ENCODE peak calls at places on chromosomes 5 and 9, in six cellular contexts. One of them, this sample, is unnamed. For H3K27me3, the result is how much of the 10 kb centered on the place peaks cover.

GRCh38 chr9:136686534-136686793 is 793 bp downstream of the AGPAT2 start:
- DNase-seq in neuronal stem cell: no peak
- DNase-seq in IMR-90: no peak
- DNase-seq in mesendoderm: no peak
- DNase-seq in H1: no peak
- DNase-seq in trophoblast cell: no peak
- DNase-seq in this sample: no peak

GRCh38 chr5:25412116-25412661 is 767.4 kb upstream of the CDH10 start:
- DNase-seq in neuronal stem cell: no peak
- DNase-seq in IMR-90: no peak
- DNase-seq in mesendoderm: no peak
- DNase-seq in H1: no peak
- DNase-seq in trophoblast cell: no peak
- DNase-seq in this sample: no peak

GRCh38 chr5:128667148-128667547 is 129.1 kb upstream of the FBN2 start:
- DNase-seq in neuronal stem cell: no peak
- DNase-seq in IMR-90: no peak
- DNase-seq in mesendoderm: peak
- DNase-seq in H1: no peak
- DNase-seq in trophoblast cell: peak
- DNase-seq in this sample: no peak

GRCh38 chr9:91741529-91741928 is 208.5 kb downstream of the ROR2 start:
- DNase-seq in neuronal stem cell: no peak
- DNase-seq in IMR-90: peak
- DNase-seq in mesendoderm: no peak
- DNase-seq in H1: no peak
- DNase-seq in trophoblast cell: peak
- DNase-seq in this sample: no peak

GRCh38 chr9:72149231-72149975 is at the start of gene GDA:
- DNase-seq in neuronal stem cell: peak
- DNase-seq in IMR-90: no peak
- DNase-seq in mesendoderm: peak
- DNase-seq in H1: peak
- DNase-seq in trophoblast cell: peak
- DNase-seq in this sample: peak

GRCh38 chr5:37889612-37890317 is 49.9 kb upstream of the GDNF start:
- DNase-seq in neuronal stem cell: no peak
- DNase-seq in IMR-90: peak
- DNase-seq in mesendoderm: peak
- DNase-seq in H1: no peak
- DNase-seq in trophoblast cell: no peak
- DNase-seq in this sample: no peak

GRCh38 chr5:179297486-179298180 is 47.6 kb downstream of the ADAMTS2 start:
- DNase-seq in neuronal stem cell: no peak
- DNase-seq in IMR-90: no peak
- DNase-seq in mesendoderm: no peak
- DNase-seq in H1: no peak
- DNase-seq in trophoblast cell: no peak
- DNase-seq in this sample: no peak

GRCh38 chr5:84715087-84715486 is 330.4 kb upstream of the EDIL3 start:
- DNase-seq in neuronal stem cell: no peak
- DNase-seq in IMR-90: no peak
- DNase-seq in mesendoderm: no peak
- DNase-seq in H1: no peak
- DNase-seq in trophoblast cell: no peak
- DNase-seq in this sample: no peak

GRCh38 chr5:33726422-33727165 is 165.2 kb downstream of the ADAMTS12 start:
- DNase-seq in neuronal stem cell: no peak
- DNase-seq in IMR-90: peak
- DNase-seq in mesendoderm: no peak
- DNase-seq in H1: no peak
- DNase-seq in trophoblast cell: no peak
- DNase-seq in this sample: no peak

GRCh38 chr9:74284596-74284995 is 212.5 kb upstream of the RORB start:
- DNase-seq in neuronal stem cell: no peak
- DNase-seq in IMR-90: no peak
- DNase-seq in mesendoderm: no peak
- DNase-seq in H1: no peak
- DNase-seq in trophoblast cell: no peak
- DNase-seq in this sample: no peak

GRCh38 chr9:126149661-126150060 is 177.0 kb upstream of the MVB12B start:
- DNase-seq in neuronal stem cell: no peak
- DNase-seq in IMR-90: no peak
- DNase-seq in mesendoderm: peak
- DNase-seq in H1: no peak
- DNase-seq in trophoblast cell: no peak
- DNase-seq in this sample: peak

GRCh38 chr5:68652507-68652906 is 437.0 kb downstream of the PIK3R1 start:
- DNase-seq in neuronal stem cell: no peak
- DNase-seq in IMR-90: no peak
- DNase-seq in mesendoderm: no peak
- DNase-seq in H1: no peak
- DNase-seq in trophoblast cell: peak
- DNase-seq in this sample: no peak

GRCh38 chr5:112933105-112933504 is 11.1 kb upstream of the REEP5 start:
- DNase-seq in neuronal stem cell: no peak
- DNase-seq in IMR-90: no peak
- DNase-seq in mesendoderm: no peak
- DNase-seq in H1: no peak
- DNase-seq in trophoblast cell: no peak
- DNase-seq in this sample: no peak

GRCh38 chr5:168039485-168040005 is 251.9 kb upstream of the WWC1 start:
- DNase-seq in neuronal stem cell: no peak
- DNase-seq in IMR-90: no peak
- DNase-seq in mesendoderm: no peak
- DNase-seq in H1: no peak
- DNase-seq in trophoblast cell: no peak
- DNase-seq in this sample: no peak

GRCh38 chr5:57724836-57725235 is 242.2 kb upstream of the ACTBL2 start:
- DNase-seq in neuronal stem cell: no peak
- DNase-seq in IMR-90: peak
- DNase-seq in mesendoderm: peak
- DNase-seq in H1: no peak
- DNase-seq in trophoblast cell: no peak
- DNase-seq in this sample: no peak

GRCh38 chr9:97847474-97848236 is 5.4 kb upstream of the FOXE1 start:
- DNase-seq in neuronal stem cell: no peak
- DNase-seq in IMR-90: no peak
- DNase-seq in mesendoderm: no peak
- DNase-seq in H1: no peak
- DNase-seq in trophoblast cell: no peak
- DNase-seq in this sample: no peak

GRCh38 chr5:156920042-156920860 is 42.8 kb downstream of the TIMD4 start:
- DNase-seq in neuronal stem cell: no peak
- DNase-seq in IMR-90: no peak
- DNase-seq in mesendoderm: no peak
- DNase-seq in H1: no peak
- DNase-seq in trophoblast cell: peak
- DNase-seq in this sample: no peak

GRCh38 chr9:87850405-87850804 is 32.3 kb upstream of the SPATA31E1 start:
- DNase-seq in neuronal stem cell: no peak
- DNase-seq in IMR-90: peak
- DNase-seq in mesendoderm: no peak
- DNase-seq in H1: no peak
- DNase-seq in trophoblast cell: peak
- DNase-seq in this sample: no peak

GRCh38 chr9:127279717-127280285 is 15.2 kb downstream of the GARNL3 start:
- DNase-seq in neuronal stem cell: no peak
- DNase-seq in IMR-90: no peak
- DNase-seq in mesendoderm: no peak
- DNase-seq in H1: no peak
- DNase-seq in trophoblast cell: no peak
- DNase-seq in this sample: no peak

GRCh38 chr5:926416-927171 is 33.9 kb downstream of the TRIP13 start:
- DNase-seq in neuronal stem cell: peak
- DNase-seq in IMR-90: no peak
- DNase-seq in mesendoderm: peak
- DNase-seq in H1: no peak
- DNase-seq in trophoblast cell: peak
- DNase-seq in this sample: peak

GRCh38 chr9:120152295-120152694 is 427.7 kb downstream of the CDK5RAP2 start:
- DNase-seq in neuronal stem cell: peak
- DNase-seq in IMR-90: no peak
- DNase-seq in mesendoderm: peak
- DNase-seq in H1: peak
- DNase-seq in trophoblast cell: no peak
- DNase-seq in this sample: peak

GRCh38 chr9:27673626-27674025 is 100.3 kb upstream of the C9orf72 start:
- DNase-seq in neuronal stem cell: no peak
- DNase-seq in IMR-90: no peak
- DNase-seq in mesendoderm: no peak
- DNase-seq in H1: no peak
- DNase-seq in trophoblast cell: peak
- DNase-seq in this sample: no peak

GRCh38 chr5:40798012-40798855 is at the start of gene PRKAA1:
- DNase-seq in neuronal stem cell: peak
- DNase-seq in IMR-90: peak
- DNase-seq in mesendoderm: peak
- DNase-seq in H1: peak
- DNase-seq in trophoblast cell: peak
- DNase-seq in this sample: peak

GRCh38 chr9:21965401-21965951 is 28.7 kb downstream of the CDKN2A start:
- DNase-seq in neuronal stem cell: peak
- DNase-seq in IMR-90: peak
- DNase-seq in mesendoderm: peak
- DNase-seq in H1: no peak
- DNase-seq in trophoblast cell: peak
- DNase-seq in this sample: peak
- H3K27me3 ChIP-seq in neuronal stem cell: under half
- H3K27me3 ChIP-seq in IMR-90: under half
- H3K27me3 ChIP-seq in mesendoderm: half or more
- H3K27me3 ChIP-seq in H1: half or more
- H3K27me3 ChIP-seq in trophoblast cell: under half
- H3K27me3 ChIP-seq in this sample: half or more

GRCh38 chr5:150301901-150302300 is 804 bp downstream of the ARSI start:
- DNase-seq in neuronal stem cell: no peak
- DNase-seq in IMR-90: no peak
- DNase-seq in mesendoderm: peak
- DNase-seq in H1: no peak
- DNase-seq in trophoblast cell: no peak
- DNase-seq in this sample: no peak

GRCh38 chr5:150301170-150301505 is 1.6 kb downstream of the ARSI start:
- DNase-seq in neuronal stem cell: no peak
- DNase-seq in IMR-90: peak
- DNase-seq in mesendoderm: no peak
- DNase-seq in H1: no peak
- DNase-seq in trophoblast cell: no peak
- DNase-seq in this sample: no peak

GRCh38 chr5:150303070-150303595 is 428 bp upstream of the ARSI start:
- DNase-seq in neuronal stem cell: no peak
- DNase-seq in IMR-90: peak
- DNase-seq in mesendoderm: peak
- DNase-seq in H1: no peak
- DNase-seq in trophoblast cell: no peak
- DNase-seq in this sample: peak

GRCh38 chr5:150303660-150304411 is 1.1 kb upstream of the ARSI start:
- DNase-seq in neuronal stem cell: no peak
- DNase-seq in IMR-90: peak
- DNase-seq in mesendoderm: no peak
- DNase-seq in H1: no peak
- DNase-seq in trophoblast cell: peak
- DNase-seq in this sample: no peak

DNA sequence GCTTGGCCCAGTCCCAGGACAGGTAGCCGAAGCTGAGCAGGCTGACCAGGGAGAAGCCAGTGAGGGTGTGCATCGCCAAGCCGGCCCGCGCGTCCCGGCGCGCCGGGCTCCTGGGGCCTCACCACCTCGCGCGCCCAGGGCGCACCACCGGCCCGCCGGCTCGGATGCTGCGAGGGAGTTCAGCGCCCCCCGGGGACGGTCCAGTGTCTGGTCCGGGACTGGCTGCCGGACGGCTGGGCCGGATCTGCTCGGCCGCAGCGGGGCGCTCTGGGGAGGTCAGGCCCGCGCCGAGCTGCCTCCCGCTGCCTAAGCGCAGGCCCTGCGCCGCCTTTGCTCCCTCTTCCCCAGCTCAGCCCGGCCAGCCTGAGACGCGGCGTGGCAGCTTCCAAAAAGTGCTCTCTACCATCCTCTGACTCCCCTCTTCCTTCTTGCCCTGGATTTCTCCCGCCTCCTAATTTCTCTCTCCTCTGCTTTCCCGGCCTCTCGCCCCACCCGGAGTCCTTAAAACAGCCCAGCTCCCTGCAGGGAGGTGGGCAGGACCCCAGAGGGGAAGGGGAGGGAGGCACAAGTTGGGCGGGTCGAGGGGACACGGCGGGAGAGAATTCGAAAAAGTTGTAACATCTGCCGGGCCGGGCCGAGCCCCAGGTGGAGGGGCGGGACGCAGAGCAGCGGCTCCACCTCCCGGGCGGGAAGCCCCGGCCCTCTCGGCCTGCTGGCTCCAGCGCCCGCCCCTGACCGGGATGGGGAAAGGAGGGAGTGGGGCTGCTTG is at the start of gene ARSI:
- DNase-seq in neuronal stem cell: peak
- DNase-seq in IMR-90: no peak
- DNase-seq in mesendoderm: peak
- DNase-seq in H1: no peak
- DNase-seq in trophoblast cell: peak
- DNase-seq in this sample: peak
- H4K8ac ChIP-seq in neuronal stem cell: no peak
- H4K8ac ChIP-seq in IMR-90: peak
- H4K8ac ChIP-seq in mesendoderm: no peak
- H4K8ac ChIP-seq in H1: peak
- H4K8ac ChIP-seq in trophoblast cell: peak
- H4K8ac ChIP-seq in this sample: no peak

GRCh38 chr9:15308511-15308910 is 1.5 kb upstream of the TTC39B start:
- DNase-seq in neuronal stem cell: no peak
- DNase-seq in IMR-90: peak
- DNase-seq in mesendoderm: no peak
- DNase-seq in H1: no peak
- DNase-seq in trophoblast cell: no peak
- DNase-seq in this sample: no peak
- H3K27me3 ChIP-seq in neuronal stem cell: under half
- H3K27me3 ChIP-seq in IMR-90: under half
- H3K27me3 ChIP-seq in mesendoderm: under half
- H3K27me3 ChIP-seq in H1: under half
- H3K27me3 ChIP-seq in trophoblast cell: under half
- H3K27me3 ChIP-seq in this sample: under half

DNA sequence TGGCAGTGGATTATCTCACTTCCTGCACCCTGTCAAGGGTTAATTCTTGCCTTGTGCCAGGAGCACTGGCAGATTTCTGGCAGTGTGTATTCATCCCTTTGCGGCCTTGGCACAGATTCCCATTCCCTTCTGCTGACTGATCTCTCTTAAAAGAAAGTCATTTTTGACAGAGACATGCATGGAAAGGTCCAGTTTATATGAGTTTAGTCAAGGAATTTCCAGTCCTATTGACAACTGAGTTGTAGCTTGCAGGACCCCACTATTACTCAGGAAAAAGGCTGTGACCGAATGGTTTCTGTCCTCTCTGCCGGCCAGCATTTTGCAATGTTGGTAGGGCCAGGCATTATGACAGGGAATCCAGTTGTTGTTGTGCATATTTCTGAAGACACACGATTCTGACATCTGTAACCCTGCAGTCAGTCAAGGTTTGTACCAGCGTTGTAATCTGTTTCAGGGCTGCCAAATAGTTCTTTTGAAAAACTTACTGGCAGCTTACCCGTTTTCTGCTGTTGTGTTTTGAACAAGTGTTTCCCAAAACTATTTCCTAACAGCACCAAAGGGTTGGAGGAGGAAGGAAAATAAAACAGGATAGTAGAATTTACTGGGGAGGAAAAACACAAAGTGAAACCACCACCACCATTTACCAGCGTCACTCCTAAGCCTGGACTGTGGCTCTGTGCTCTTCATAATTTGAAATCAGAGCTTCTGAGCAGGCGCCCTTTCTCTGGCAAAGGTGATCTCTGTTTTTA is 243.4 kb upstream of the KLF4 start:
- DNase-seq in neuronal stem cell: no peak
- DNase-seq in IMR-90: peak
- DNase-seq in mesendoderm: no peak
- DNase-seq in H1: no peak
- DNase-seq in trophoblast cell: no peak
- DNase-seq in this sample: no peak
- H4K8ac ChIP-seq in neuronal stem cell: no peak
- H4K8ac ChIP-seq in IMR-90: peak
- H4K8ac ChIP-seq in mesendoderm: no peak
- H4K8ac ChIP-seq in H1: no peak
- H4K8ac ChIP-seq in trophoblast cell: no peak
- H4K8ac ChIP-seq in this sample: no peak